ENCODE peak calls at places on chromosomes 1 and 21, in six cellular contexts. L is fibroblast of lung, H is SK-N-SH, Q is A549, T is heart left ventricle, O is body of pancreas. G is an unnamed sample.

GRCh38 chr21:42918291-42918690 is 7.1 kb downstream of the ERVH48-1 start:
- DNase-seq in L (no peak), H (no peak), Q (no peak), T (no peak), O (no peak), G (no peak)

GRCh38 chr21:37072239-37072987 is 458 bp downstream of the PIGP start:
- DNase-seq in L (peak; percentile 92), H (no peak), Q (peak; percentile 25), T (peak; percentile 82), O (no peak), G (peak; percentile 46)

GRCh38 chr1:205062319-205062718 is 19.3 kb downstream of the CNTN2 start:
- DNase-seq in L (no peak), H (no peak), Q (no peak), T (no peak), O (no peak), G (no peak)

GRCh38 chr1:5934058-5934884 is 58.0 kb downstream of the NPHP4 start:
- DNase-seq in L (no peak), H (no peak), Q (no peak), T (no peak), O (no peak), G (no peak)

GRCh38 chr1:214446772-214447556 is 104.4 kb downstream of the PTPN14 start:
- DNase-seq in L (peak; percentile 98), H (peak; percentile 42), Q (peak; percentile 91), T (no peak), O (peak; percentile 32), G (no peak)

GRCh38 chr1:89810880-89811279 is 10.0 kb upstream of the LRRC8D start:
- DNase-seq in L (no peak), H (no peak), Q (no peak), T (no peak), O (no peak), G (no peak)

GRCh38 chr1:50968884-50969610 is 998 bp upstream of the CDKN2C start:
- DNase-seq in L (peak; percentile 45), H (peak; percentile 75), Q (no peak), T (peak; percentile 57), O (peak; percentile 57), G (no peak)

GRCh38 chr1:207084701-207085180 is 3.9 kb upstream of the C4BPB start:
- DNase-seq in L (peak; percentile 77), H (peak; percentile 45), Q (peak; percentile 71), T (no peak), O (peak; percentile 61), G (no peak)

GRCh38 chr1:51558375-51558924 is 39.4 kb upstream of the EPS15 start:
- DNase-seq in L (peak; percentile 78), H (no peak), Q (no peak), T (no peak), O (no peak), G (no peak)

GRCh38 chr1:179865377-179865776 is 12.2 kb downstream of the TOR1AIP2 start:
- DNase-seq in L (no peak), H (no peak), Q (no peak), T (peak; percentile 52), O (no peak), G (no peak)

GRCh38 chr21:17051054-17051453 is 461.8 kb upstream of the CXADR start:
- DNase-seq in L (peak; percentile 51), H (peak; percentile 28), Q (no peak), T (no peak), O (no peak), G (no peak)

GRCh38 chr1:37859507-37860345 is at the start of gene MTF1:
- DNase-seq in L (peak; percentile 96), H (peak; percentile 98), Q (peak; percentile 92), T (peak; percentile 99), O (peak; percentile 96), G (peak; percentile 92)

GRCh38 chr1:172482044-172482443 is 38.2 kb upstream of the PIGC start:
- DNase-seq in L (no peak), H (no peak), Q (no peak), T (no peak), O (no peak), G (no peak)

GRCh38 chr1:1004780-1005697 is 5.1 kb upstream of the HES4 start:
- DNase-seq in L (peak; percentile 53), H (peak; percentile 90), Q (no peak), T (no peak), O (peak; percentile 64), G (no peak)

GRCh38 chr1:205066221-205066818 is 17.9 kb downstream of the TMEM81 start:
- DNase-seq in L (no peak), H (peak; percentile 42), Q (no peak), T (no peak), O (no peak), G (no peak)

GRCh38 chr1:245685111-245685810 is 530.5 kb downstream of the KIF26B start:
- DNase-seq in L (no peak), H (no peak), Q (no peak), T (no peak), O (no peak), G (no peak)

GRCh38 chr1:67194209-67194863 is 28.1 kb downstream of the IL23R start:
- DNase-seq in L (peak; percentile 13), H (no peak), Q (no peak), T (no peak), O (no peak), G (no peak)

GRCh38 chr1:21598417-21598816 is 70.7 kb downstream of the RAP1GAP start:
- DNase-seq in L (no peak), H (no peak), Q (no peak), T (no peak), O (no peak), G (no peak)

GRCh38 chr1:6212193-6212959 is 6.5 kb downstream of the RNF207 start:
- DNase-seq in L (no peak), H (no peak), Q (no peak), T (no peak), O (no peak), G (no peak)

GRCh38 chr1:203726417-203726867 is 38.5 kb upstream of the LAX1 start:
- DNase-seq in L (no peak), H (peak; percentile 28), Q (no peak), T (no peak), O (no peak), G (no peak)

GRCh38 chr1:178102218-178102617 is 8.3 kb downstream of the RASAL2 start:
- DNase-seq in L (no peak), H (no peak), Q (no peak), T (no peak), O (no peak), G (no peak)

GRCh38 chr1:67211589-67212563 is 45.6 kb downstream of the IL23R start:
- DNase-seq in L (peak; percentile 23), H (no peak), Q (peak; percentile 3), T (no peak), O (peak; percentile 42), G (no peak)

GRCh38 chr1:164320780-164321683 is 238.0 kb upstream of the PBX1 start:
- DNase-seq in L (peak; percentile 41), H (peak; percentile 58), Q (no peak), T (peak; percentile 28), O (peak; percentile 55), G (no peak)

GRCh38 chr1:55062801-55063561 is 23.6 kb downstream of the PCSK9 start:
- DNase-seq in L (no peak), H (peak; percentile 18), Q (no peak), T (no peak), O (no peak), G (no peak)

GRCh38 chr1:215082532-215083407 is at the start of gene KCNK2:
- DNase-seq in L (peak; percentile 34), H (peak; percentile 70), Q (no peak), T (no peak), O (no peak), G (no peak)

GRCh38 chr1:156436319-156437043 is 64.1 kb downstream of the MEF2D start:
- DNase-seq in L (no peak), H (no peak), Q (no peak), T (no peak), O (no peak), G (no peak)

GRCh38 chr21:44006017-44006624 is 6.0 kb upstream of the TRAPPC10 start:
- DNase-seq in L (peak; percentile 98), H (no peak), Q (peak; percentile 58), T (peak; percentile 70), O (no peak), G (no peak)

GRCh38 chr1:92965003-92965402 is 3.7 kb upstream of the DIPK1A start:
- DNase-seq in L (no peak), H (no peak), Q (no peak), T (no peak), O (no peak), G (no peak)
- H3K4me1 ChIP-seq in L (peaks cover 2% of the 10 kb centered on the region), H (no peaks in the 10 kb centered on the region), Q (peaks cover 13% of the 10 kb centered on the region), T (no peaks in the 10 kb centered on the region), O (peaks cover 9% of the 10 kb centered on the region), G (peaks cover 12% of the 10 kb centered on the region)

GRCh38 chr1:184745929-184746583 is 8.6 kb downstream of the EDEM3 start:
- DNase-seq in L (no peak), H (peak; percentile 60), Q (no peak), T (no peak), O (no peak), G (no peak)
- H3K27ac ChIP-seq in L (no peak overlapping the region), H (no peak overlapping the region), Q (no peak overlapping the region), T (no peak overlapping the region), O (no peak overlapping the region), G (no peak overlapping the region)

GRCh38 chr21:34946385-34947121 is 102.5 kb downstream of the RUNX1 start:
- DNase-seq in L (no peak), H (no peak), Q (no peak), T (no peak), O (no peak), G (no peak)
- TF ChIP-seq CTCF in L (no peak), H (no peak), Q (no peak), T (no peak), O (no peak), G (no peak)

GRCh38 chr1:226668173-226668560 is 70.9 kb downstream of the ITPKB start:
- DNase-seq in L (no peak), H (no peak), Q (no peak), T (no peak), O (no peak), G (no peak)

GRCh38 chr1:226666714-226667113 is 72.4 kb downstream of the ITPKB start:
- DNase-seq in L (no peak), H (no peak), Q (no peak), T (peak; percentile 9), O (no peak), G (no peak)

GRCh38 chr1:226671268-226671667 is 67.8 kb downstream of the ITPKB start:
- DNase-seq in L (no peak), H (no peak), Q (no peak), T (no peak), O (no peak), G (no peak)

GRCh38 chr1:226672217-226672838 is 66.8 kb downstream of the ITPKB start:
- DNase-seq in L (no peak), H (no peak), Q (no peak), T (no peak), O (no peak), G (no peak)

GRCh38 chr1:226670062-226670461 is 69.0 kb downstream of the ITPKB start:
- DNase-seq in L (no peak), H (no peak), Q (no peak), T (no peak), O (no peak), G (no peak)
- H3K4me1 ChIP-seq in L (peaks cover 4% of the 10 kb centered on the region), H (no peaks in the 10 kb centered on the region), Q (no peaks in the 10 kb centered on the region), T (peaks cover 73% of the 10 kb centered on the region), O (peaks cover 3% of the 10 kb centered on the region), G (peaks cover 44% of the 10 kb centered on the region)

GRCh38 chr1:153968400-153968799 is 698 bp downstream of the CREB3L4 start:
- DNase-seq in L (no peak), H (peak; percentile 48), Q (no peak), T (no peak), O (no peak), G (no peak)
- H3K27ac ChIP-seq in L (no peak overlapping the region), H (no peak overlapping the region), Q (peak overlapping the region; percentile 90), T (no peak overlapping the region), O (peak overlapping the region; percentile 67), G (no peak overlapping the region)

G was measured in thoracic aorta.